ENCODE peak calls at places on chromosomes 1 and 21, in seven cellular contexts. X is AG09319; E is fibroblast of the aortic adventitia; Q is CD4-positive, alpha-beta T cell; U is fibroblast of mammary gland; V is progenitor cell of endocrine pancreas; D is tibial artery. J is an unnamed sample.

GRCh38 chr1:156136970-156137483 is 16.4 kb upstream of the SEMA4A start:
- DNase-seq in X (no peak), E (no peak), Q (no peak), U (no peak), V (no peak), D (no peak), J (no peak)

GRCh38 chr1:197577580-197577979 is 197.7 kb downstream of the DENND1B start:
- DNase-seq in X (no peak), E (no peak), Q (no peak), U (no peak), V (no peak), D (no peak), J (no peak)

GRCh38 chr1:30589083-30589482 is 134.3 kb downstream of the MATN1 start:
- DNase-seq in X (no peak), E (no peak), Q (no peak), U (no peak), V (no peak), D (no peak), J (no peak)

GRCh38 chr1:12677565-12677964 is 33.7 kb downstream of the AADACL4 start:
- DNase-seq in X (no peak), E (no peak), Q (no peak), U (no peak), V (no peak), D (peak; percentile 72), J (no peak)

GRCh38 chr1:145846191-145846590 is 761 bp downstream of the NUDT17 start:
- DNase-seq in X (no peak), E (peak; percentile 37), Q (peak; percentile 36), U (peak; percentile 41), V (no peak), D (no peak), J (no peak)

GRCh38 chr1:13759072-13759471 is 59.1 kb downstream of the PRDM2 start:
- DNase-seq in X (no peak), E (no peak), Q (no peak), U (no peak), V (no peak), D (no peak), J (no peak)

GRCh38 chr1:68571499-68571898 is 74.6 kb upstream of the DEPDC1 start:
- DNase-seq in X (no peak), E (peak; percentile 23), Q (no peak), U (peak; percentile 19), V (no peak), D (no peak), J (no peak)

GRCh38 chr1:12554521-12555305 is 63.3 kb downstream of the DHRS3 start:
- DNase-seq in X (no peak), E (no peak), Q (no peak), U (no peak), V (no peak), D (peak; percentile 18), J (no peak)

GRCh38 chr21:45849651-45850050 is 131.9 kb upstream of the COL6A1 start:
- DNase-seq in X (no peak), E (no peak), Q (peak; percentile 11), U (no peak), V (no peak), D (no peak), J (no peak)

GRCh38 chr1:180083164-180083563 is 71.5 kb upstream of the QSOX1 start:
- DNase-seq in X (no peak), E (no peak), Q (no peak), U (no peak), V (no peak), D (no peak), J (no peak)

GRCh38 chr1:228065543-228066347 is 16.8 kb upstream of the ARF1 start:
- DNase-seq in X (no peak), E (no peak), Q (peak; percentile 16), U (no peak), V (no peak), D (no peak), J (peak; percentile 35)

GRCh38 chr1:160127865-160128523 is 12.4 kb downstream of the ATP1A2 start:
- DNase-seq in X (no peak), E (peak; percentile 39), Q (no peak), U (peak; percentile 75), V (no peak), D (no peak), J (no peak)

GRCh38 chr1:12485231-12486172 is 132.5 kb downstream of the DHRS3 start:
- DNase-seq in X (peak; percentile 79), E (peak; percentile 45), Q (no peak), U (peak; percentile 51), V (no peak), D (no peak), J (no peak)

GRCh38 chr1:64223329-64224151 is 20.1 kb downstream of the UBE2U start:
- DNase-seq in X (peak; percentile 29), E (peak; percentile 93), Q (no peak), U (peak; percentile 89), V (no peak), D (no peak), J (no peak)

GRCh38 chr1:181139631-181140051 is 51.1 kb downstream of the IER5 start:
- DNase-seq in X (no peak), E (peak; percentile 54), Q (no peak), U (peak; percentile 82), V (no peak), D (no peak), J (no peak)

GRCh38 chr1:116712510-116712909 is 41.7 kb upstream of the CD2 start:
- DNase-seq in X (no peak), E (no peak), Q (no peak), U (no peak), V (no peak), D (no peak), J (no peak)

GRCh38 chr1:231626951-231627614 is 493 bp downstream of the DISC1 start:
- DNase-seq in X (no peak), E (peak; percentile 31), Q (peak; percentile 53), U (no peak), V (peak; percentile 23), D (peak; percentile 66), J (peak; percentile 64)

GRCh38 chr1:183622884-183623785 is 12.4 kb downstream of the ARPC5 start:
- DNase-seq in X (no peak), E (peak; percentile 83), Q (peak; percentile 38), U (peak; percentile 70), V (peak; percentile 11), D (no peak), J (peak; percentile 55)

GRCh38 chr1:62286778-62287224 is 32.4 kb downstream of the KANK4 start:
- DNase-seq in X (no peak), E (no peak), Q (no peak), U (no peak), V (no peak), D (no peak), J (no peak)

GRCh38 chr21:16650984-16651383 is 861.9 kb upstream of the CXADR start:
- DNase-seq in X (no peak), E (no peak), Q (no peak), U (no peak), V (no peak), D (no peak), J (no peak)

GRCh38 chr21:16195476-16195875 is 465.7 kb downstream of the USP25 start:
- DNase-seq in X (no peak), E (peak; percentile 85), Q (no peak), U (peak; percentile 89), V (no peak), D (no peak), J (no peak)

GRCh38 chr1:236800002-236800620 is 5.0 kb downstream of the MTR start:
- DNase-seq in X (no peak), E (no peak), Q (no peak), U (peak; percentile 28), V (no peak), D (no peak), J (no peak)

DNA sequence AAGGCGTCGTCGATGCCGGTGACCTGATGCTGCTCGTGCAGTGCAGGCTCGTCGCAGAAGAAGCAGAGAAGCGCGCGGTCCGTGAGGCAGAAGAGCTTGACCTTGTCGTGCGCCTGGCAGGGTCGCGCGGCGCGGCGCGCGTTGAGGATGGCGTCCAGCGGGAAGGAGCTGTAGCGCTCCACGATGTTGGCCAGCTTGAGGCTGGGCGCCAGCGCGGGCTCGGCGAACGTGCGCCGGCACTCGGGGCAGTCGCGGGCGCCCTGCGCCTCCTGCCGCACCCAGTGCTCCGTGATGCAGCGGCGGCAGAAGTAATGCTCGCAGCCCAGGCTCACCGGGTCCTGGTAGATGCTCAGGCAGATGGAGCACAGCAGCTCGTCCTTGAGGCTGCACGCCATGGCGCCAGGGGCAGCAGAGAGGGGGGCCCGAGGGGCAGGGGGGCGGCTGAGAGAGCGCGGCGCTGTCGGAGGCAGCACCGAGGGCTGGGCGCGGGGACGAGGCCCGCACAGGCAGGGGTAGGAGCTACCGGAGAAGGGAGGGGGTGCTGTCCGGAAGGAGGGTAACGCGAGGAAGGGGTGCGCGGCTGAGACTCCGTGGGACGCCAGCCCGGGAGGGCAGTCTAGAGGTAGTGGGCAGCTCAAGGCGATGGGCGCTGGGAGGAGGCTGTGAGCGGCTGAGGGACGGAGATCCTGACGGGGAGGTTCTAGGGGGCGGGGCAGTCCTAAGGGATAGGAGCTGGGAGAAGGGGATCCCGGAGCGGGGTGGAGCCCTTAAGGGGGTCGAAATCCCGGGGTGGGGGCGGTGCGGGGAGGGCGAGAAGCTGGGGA is 593 bp downstream of the TRIM62 start:
- DNase-seq in X (no peak), E (peak; percentile 27), Q (peak; percentile 44), U (peak; percentile 22), V (peak; percentile 30), D (peak; percentile 56), J (no peak)
- TF ChIP-seq CTCF in X (no peak), E (no peak), Q (no peak), U (no peak), V (peak; percentile 22), D (no peak), J (no peak)

GRCh38 chr21:25561668-25562641 is 45.3 kb downstream of the MRPL39 start:
- DNase-seq in X (peak; percentile 23), E (peak; percentile 73), Q (peak; percentile 64), U (peak; percentile 71), V (peak; percentile 31), D (peak; percentile 44), J (peak; percentile 56)
- TF ChIP-seq CTCF in X (peak; percentile 36), E (peak; percentile 44), Q (no peak), U (peak; percentile 10), V (peak; percentile 40), D (no peak), J (peak; percentile 50)

GRCh38 chr1:204478166-204478899 is 16.3 kb downstream of the PIK3C2B start:
- DNase-seq in X (no peak), E (no peak), Q (no peak), U (no peak), V (no peak), D (no peak), J (no peak)
- TF ChIP-seq CTCF in X (no peak), E (no peak), Q (no peak), U (no peak), V (no peak), D (no peak), J (no peak)

GRCh38 chr21:44677881-44678280 is 4.1 kb downstream of the KRTAP12-1 start:
- DNase-seq in X (no peak), E (no peak), Q (no peak), U (no peak), V (no peak), D (no peak), J (no peak)

GRCh38 chr21:44682580-44683151 is 703 bp upstream of the KRTAP12-1 start:
- DNase-seq in X (no peak), E (no peak), Q (no peak), U (no peak), V (no peak), D (no peak), J (no peak)

GRCh38 chr21:44681861-44682579 is at the start of gene KRTAP12-1:
- DNase-seq in X (no peak), E (no peak), Q (no peak), U (no peak), V (no peak), D (no peak), J (no peak)

GRCh38 chr21:44684077-44684476 is 2.1 kb upstream of the KRTAP12-1 start:
- DNase-seq in X (no peak), E (no peak), Q (no peak), U (no peak), V (no peak), D (no peak), J (no peak)

GRCh38 chr21:44681152-44681551 is 811 bp downstream of the KRTAP12-1 start:
- DNase-seq in X (no peak), E (no peak), Q (no peak), U (no peak), V (no peak), D (no peak), J (no peak)
- TF ChIP-seq CTCF in X (no peak), E (no peak), Q (no peak), U (no peak), V (no peak), D (no peak), J (no peak)

J was measured in CD14-positive monocyte.